ENCODE peak calls at places on chromosomes 7 and 10, in four cellular contexts. E is foreskin fibroblast, G is epithelial cell of esophagus, A is astrocyte of the cerebellum. N is an unnamed sample.

GRCh38 chr10:36173364-36173763 is 531.3 kb upstream of the FZD8 start:
- DNase-seq in E (no peak), G (peak; percentile 9), A (peak; percentile 37), N (no peak)

GRCh38 chr7:130383187-130383980 is 3.1 kb downstream of the CPA1 start:
- DNase-seq in E (no peak), G (no peak), A (no peak), N (no peak)

GRCh38 chr10:1920127-1920526 is 182.8 kb upstream of the ADARB2 start:
- DNase-seq in E (no peak), G (no peak), A (no peak), N (no peak)

GRCh38 chr10:27252267-27253000 is 11.8 kb upstream of the ACBD5 start:
- DNase-seq in E (peak; percentile 32), G (peak; percentile 64), A (no peak), N (no peak)

GRCh38 chr10:86652361-86653202 is 1.8 kb upstream of the OPN4 start:
- DNase-seq in E (no peak), G (no peak), A (no peak), N (no peak)

GRCh38 chr7:12757443-12757842 is 70.0 kb downstream of the ARL4A start:
- DNase-seq in E (peak; percentile 76), G (peak; percentile 57), A (peak; percentile 62), N (peak; percentile 70)

GRCh38 chr7:24419527-24419926 is 135.5 kb downstream of the NPY start:
- DNase-seq in E (no peak), G (no peak), A (no peak), N (no peak)

GRCh38 chr10:121678631-121679174 is 80.5 kb upstream of the FGFR2 start:
- DNase-seq in E (no peak), G (no peak), A (no peak), N (no peak)

GRCh38 chr10:32004161-32004591 is 52.0 kb downstream of the KIF5B start:
- DNase-seq in E (no peak), G (no peak), A (no peak), N (no peak)

GRCh38 chr10:7610651-7611389 is 55.9 kb downstream of the ITIH5 start:
- DNase-seq in E (no peak), G (no peak), A (peak; percentile 55), N (no peak)

GRCh38 chr10:7610017-7610416 is 56.7 kb downstream of the ITIH5 start:
- DNase-seq in E (no peak), G (no peak), A (no peak), N (no peak)

GRCh38 chr10:7608001-7608400 is 58.8 kb downstream of the ITIH5 start:
- DNase-seq in E (no peak), G (no peak), A (no peak), N (no peak)

GRCh38 chr10:7606977-7607404 is 59.8 kb downstream of the ITIH5 start:
- DNase-seq in E (no peak), G (peak; percentile 40), A (no peak), N (peak; percentile 2)

GRCh38 chr10:7611909-7612308 is 54.9 kb downstream of the ITIH5 start:
- DNase-seq in E (no peak), G (no peak), A (no peak), N (no peak)
- TF ChIP-seq CTCF in E (no peak), G (no peak), A (no peak), N (no peak)

DNA sequence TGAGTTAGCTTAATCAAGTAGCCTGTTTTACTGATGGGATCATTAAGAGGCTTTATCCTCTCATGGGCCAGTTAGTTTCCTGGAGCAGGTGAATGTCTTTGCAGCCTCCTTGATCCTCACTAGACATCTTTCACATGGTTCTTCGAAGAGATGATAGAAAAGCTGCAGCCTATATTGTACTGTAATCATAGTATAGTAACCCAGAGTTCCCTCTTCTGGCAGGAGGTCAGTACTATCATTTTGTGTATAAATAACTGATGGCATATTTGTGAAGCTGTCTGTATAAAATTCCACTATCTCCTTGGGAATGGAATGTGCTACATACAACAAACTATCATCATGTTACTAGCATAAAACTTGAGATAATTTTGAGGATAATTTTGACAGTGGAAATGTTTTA is 123.8 kb upstream of the PRPS1L1 start:
- DNase-seq in E (no peak), G (no peak), A (no peak), N (no peak)
- TF ChIP-seq CTCF in E (no peak), G (no peak), A (no peak), N (peak; percentile 43)

DNA sequence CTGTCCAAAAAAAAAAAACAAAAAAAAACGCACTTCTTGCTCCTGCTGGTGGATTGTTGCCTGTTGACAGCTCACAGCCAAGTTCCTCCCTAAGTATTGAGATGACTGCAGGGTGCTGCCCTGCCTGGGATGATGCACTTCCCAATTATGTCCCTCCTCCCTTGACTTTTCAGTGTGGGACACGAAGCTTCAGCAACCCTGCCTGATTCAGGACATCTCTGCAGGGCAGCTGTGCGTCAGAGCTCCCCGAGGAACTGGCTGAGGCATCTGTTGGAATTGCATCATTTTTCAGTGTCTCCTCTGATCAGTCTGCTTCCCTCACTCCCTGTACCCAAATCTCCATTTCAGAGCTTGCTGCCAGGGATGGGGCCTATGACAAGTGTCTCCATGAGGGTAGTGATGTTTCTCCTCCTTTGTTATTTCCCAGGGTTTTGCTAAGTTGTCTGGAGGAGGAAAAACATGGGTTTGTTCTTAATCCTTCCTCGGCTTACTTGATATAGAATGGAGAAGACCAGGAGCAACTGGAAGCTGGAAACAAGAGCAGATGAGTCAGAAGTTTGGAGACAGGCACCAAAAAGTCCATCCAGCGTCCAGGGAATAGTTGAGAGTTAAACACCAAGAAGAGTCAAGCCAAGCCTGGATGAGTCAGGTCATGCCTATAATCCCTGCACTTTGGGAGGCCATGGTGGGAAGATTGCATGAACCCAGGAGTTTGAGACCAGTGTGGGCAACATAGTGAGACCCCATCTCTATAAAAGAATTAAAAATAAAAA is 355.1 kb downstream of the GALNT17 start:
- DNase-seq in E (peak; percentile 20), G (no peak), A (peak; percentile 79), N (no peak)
- TF ChIP-seq CTCF in E (no peak), G (no peak), A (no peak), N (no peak)

GRCh38 chr10:75399461-75400162 is 2.0 kb downstream of the ZNF503 start:
- DNase-seq in E (peak; percentile 69), G (peak; percentile 83), A (no peak), N (peak; percentile 17)
- TF ChIP-seq CTCF in E (peak; percentile 44), G (peak; percentile 50), A (peak; percentile 43), N (peak; percentile 70)

DNA sequence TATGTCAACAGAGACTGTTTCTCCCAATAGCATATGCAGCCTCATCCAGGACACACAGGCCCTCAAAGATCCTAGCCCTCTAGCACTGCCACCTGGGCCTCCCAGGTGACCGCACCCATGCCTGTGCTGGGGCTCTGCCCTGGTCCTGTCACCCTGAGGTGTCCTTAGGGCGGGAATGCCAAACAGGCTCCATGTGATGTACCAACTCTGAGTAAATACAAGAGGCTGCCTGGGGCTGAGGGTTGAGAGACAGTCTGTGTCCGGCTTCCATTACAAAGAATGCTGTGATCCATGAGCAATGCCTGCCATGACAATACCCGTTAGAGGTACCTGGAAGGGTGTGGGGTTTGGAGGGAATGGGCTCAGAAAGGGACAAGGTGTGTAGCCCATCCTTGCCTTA is 83.0 kb upstream of the KAT6B start:
- DNase-seq in E (no peak), G (peak; percentile 18), A (no peak), N (no peak)
- TF ChIP-seq CTCF in E (no peak), G (no peak), A (no peak), N (no peak)